ENCODE peak calls at places on chromosomes 1 and 21, in seven cellular contexts. V is globus pallidus; A is brain microvascular endothelial cell; T is activated CD8-positive, alpha-beta memory T cell treated with anti-CD3 and anti-CD28 coated beads for 1 hour; O is stimulated activated CD4-positive, alpha-beta T cell treated with anti-CD3 and anti-CD28 coated beads, Interleukin-1b, Interleukin-23, amount 100 ng/mL, for 1 hour; L is stimulated activated CD8-positive, alpha-beta memory T cell treated with anti-CD3 and anti-CD28 coated beads, Interleukin-15, amount 100 ng/mL, for 1 hour; S is amygdala. E is an unnamed sample.

GRCh38 chr1:26278303-26278702 is 1.6 kb upstream of the SH3BGRL3 start:
- DNase-seq in V (no peak), A (peak), T (no peak), O (no peak), L (no peak), S (no peak), E (no peak)

GRCh38 chr1:67570473-67571143 is 114.4 kb upstream of the GADD45A start:
- DNase-seq in V (no peak), A (peak), T (no peak), O (no peak), L (no peak), S (no peak), E (no peak)

GRCh38 chr1:43043695-43044094 is 85.0 kb upstream of the SLC2A1 start:
- DNase-seq in V (no peak), A (no peak), T (no peak), O (no peak), L (no peak), S (no peak), E (no peak)

GRCh38 chr1:162535501-162535900 is 26.0 kb upstream of the UAP1 start:
- DNase-seq in V (no peak), A (no peak), T (no peak), O (no peak), L (no peak), S (no peak), E (no peak)

GRCh38 chr1:151512801-151513625 is 1.8 kb downstream of the CGN start:
- DNase-seq in V (no peak), A (no peak), T (no peak), O (no peak), L (no peak), S (no peak), E (peak)

GRCh38 chr1:80064524-80064923 is 1058.0 kb upstream of the ADGRL4 start:
- DNase-seq in V (no peak), A (no peak), T (no peak), O (no peak), L (no peak), S (no peak), E (no peak)

GRCh38 chr1:111725192-111725591 is 14.0 kb downstream of the INKA2 start:
- DNase-seq in V (peak), A (no peak), T (no peak), O (no peak), L (no peak), S (no peak), E (no peak)

GRCh38 chr1:26239936-26240335 is 5.9 kb downstream of the CEP85 start:
- DNase-seq in V (peak), A (peak), T (no peak), O (no peak), L (no peak), S (no peak), E (no peak)

GRCh38 chr21:42864812-42865211 is 14.5 kb downstream of the WDR4 start:
- DNase-seq in V (peak), A (no peak), T (no peak), O (no peak), L (no peak), S (no peak), E (no peak)

GRCh38 chr1:8121261-8122159 is 95.4 kb upstream of the ERRFI1 start:
- DNase-seq in V (no peak), A (peak), T (no peak), O (no peak), L (no peak), S (no peak), E (peak)

GRCh38 chr1:154206212-154206611 is at the start of gene CFAP141:
- DNase-seq in V (no peak), A (peak), T (no peak), O (no peak), L (no peak), S (no peak), E (peak)

GRCh38 chr1:110511436-110511835 is 7.5 kb downstream of the KCNA10 start:
- DNase-seq in V (no peak), A (no peak), T (no peak), O (no peak), L (no peak), S (no peak), E (no peak)

GRCh38 chr1:97797403-97798183 is 123.2 kb downstream of the DPYD start:
- DNase-seq in V (no peak), A (peak), T (no peak), O (no peak), L (no peak), S (no peak), E (no peak)

GRCh38 chr21:43359081-43359822 is 67.7 kb downstream of the SIK1 start:
- DNase-seq in V (no peak), A (no peak), T (no peak), O (no peak), L (no peak), S (no peak), E (no peak)

GRCh38 chr1:16118706-16119105 is 37.2 kb downstream of the EPHA2 start:
- DNase-seq in V (no peak), A (no peak), T (no peak), O (no peak), L (no peak), S (no peak), E (no peak)

GRCh38 chr1:162070094-162070748 is 730 bp downstream of the NOS1AP start:
- DNase-seq in V (no peak), A (no peak), T (no peak), O (no peak), L (no peak), S (no peak), E (peak)

GRCh38 chr1:109787845-109788605 is 24.3 kb upstream of the EPS8L3 start:
- DNase-seq in V (no peak), A (no peak), T (no peak), O (no peak), L (no peak), S (no peak), E (no peak)

GRCh38 chr1:37858931-37859506 is 373 bp downstream of the MTF1 start:
- DNase-seq in V (no peak), A (peak), T (no peak), O (no peak), L (peak), S (peak), E (no peak)

E was measured in cerebellar cortex.